ENCODE peak calls at places on chromosomes 6 and 20, in eight cellular contexts. F is vagina, B is neural progenitor cell, Z is fibroblast of lung, O is glutamatergic neuron, W is BJ, E is fibroblast of pulmonary artery, D is right lobe of liver. M is an unnamed sample.
A peak's percentile ranks its signal among the peaks of the same experiment; 100 is the strongest.

GRCh38 chr6:30640481-30640880 is 6.5 kb upstream of the C6orf136 start:
- DNase-seq in F (no peak), E (no peak), O (no peak), W (no peak), Z (no peak), D (no peak), B (no peak), M (no peak)

GRCh38 chr6:106134087-106134770 is 48.1 kb downstream of the PRDM1 start:
- DNase-seq in F (no peak), B (no peak), Z (no peak), O (no peak), W (no peak), D (no peak), E (no peak), M (no peak)

GRCh38 chr6:31528821-31529328 is at the start of gene MCCD1:
- DNase-seq in Z (no peak), D (no peak), F (no peak), O (no peak), W (no peak), E (no peak), B (no peak), M (no peak)

GRCh38 chr6:121817141-121817540 is 381.7 kb downstream of the GJA1 start:
- DNase-seq in B (no peak), Z (peak; percentile 59), W (no peak), F (no peak), O (no peak), E (peak; percentile 41), D (no peak), M (no peak)

GRCh38 chr6:12286381-12287132 is 3.6 kb upstream of the EDN1 start:
- DNase-seq in B (no peak), E (peak; percentile 45), D (no peak), W (peak; percentile 40), O (no peak), F (no peak), Z (no peak), M (no peak)

GRCh38 chr6:48429021-48429420 is 318.0 kb upstream of the PTCHD4 start:
- DNase-seq in Z (peak; percentile 27), B (no peak), O (no peak), E (peak; percentile 4), W (no peak), F (no peak), D (no peak), M (no peak)

GRCh38 chr6:112980676-112981075 is 633.5 kb downstream of the RFPL4B start:
- DNase-seq in B (no peak), W (no peak), O (no peak), E (no peak), D (no peak), F (no peak), Z (no peak), M (no peak)

GRCh38 chr20:34712525-34713192 is 8.5 kb downstream of the TP53INP2 start:
- DNase-seq in B (no peak), E (no peak), Z (no peak), O (no peak), W (no peak), F (no peak), D (no peak), M (no peak)

GRCh38 chr6:118562959-118563358 is 14.9 kb downstream of the PLN start:
- DNase-seq in W (no peak), E (peak; percentile 34), B (no peak), D (no peak), Z (peak; percentile 83), O (no peak), F (no peak), M (no peak)

GRCh38 chr20:20303742-20304141 is 64.2 kb upstream of the INSM1 start:
- DNase-seq in Z (no peak), F (no peak), E (no peak), W (no peak), D (no peak), B (no peak), O (no peak), M (no peak)

GRCh38 chr6:100366419-100366818 is 98.3 kb downstream of the SIM1 start:
- DNase-seq in O (no peak), W (no peak), D (no peak), B (no peak), F (no peak), Z (peak; percentile 46), E (peak; percentile 56), M (no peak)

GRCh38 chr6:100371591-100371990 is 93.1 kb downstream of the SIM1 start:
- DNase-seq in E (no peak), D (no peak), W (no peak), B (no peak), O (no peak), Z (no peak), F (no peak), M (no peak)

GRCh38 chr6:100376103-100376502 is 88.6 kb downstream of the SIM1 start:
- DNase-seq in W (no peak), E (no peak), D (no peak), B (peak; percentile 15), F (no peak), O (no peak), Z (no peak), M (no peak)

GRCh38 chr6:100372326-100372725 is 92.4 kb downstream of the SIM1 start:
- DNase-seq in D (no peak), B (no peak), O (no peak), F (no peak), E (no peak), Z (no peak), W (no peak), M (no peak)

GRCh38 chr6:100370265-100370664 is 94.5 kb downstream of the SIM1 start:
- DNase-seq in W (no peak), F (no peak), B (no peak), O (no peak), E (no peak), D (no peak), Z (no peak), M (no peak)
- TF ChIP-seq CTCF in W (peak; percentile 16), F (no peak), B (no peak), O (no peak), E (peak; percentile 25), D (peak; percentile 37), Z (peak; percentile 27), M (peak; percentile 41)

DNA sequence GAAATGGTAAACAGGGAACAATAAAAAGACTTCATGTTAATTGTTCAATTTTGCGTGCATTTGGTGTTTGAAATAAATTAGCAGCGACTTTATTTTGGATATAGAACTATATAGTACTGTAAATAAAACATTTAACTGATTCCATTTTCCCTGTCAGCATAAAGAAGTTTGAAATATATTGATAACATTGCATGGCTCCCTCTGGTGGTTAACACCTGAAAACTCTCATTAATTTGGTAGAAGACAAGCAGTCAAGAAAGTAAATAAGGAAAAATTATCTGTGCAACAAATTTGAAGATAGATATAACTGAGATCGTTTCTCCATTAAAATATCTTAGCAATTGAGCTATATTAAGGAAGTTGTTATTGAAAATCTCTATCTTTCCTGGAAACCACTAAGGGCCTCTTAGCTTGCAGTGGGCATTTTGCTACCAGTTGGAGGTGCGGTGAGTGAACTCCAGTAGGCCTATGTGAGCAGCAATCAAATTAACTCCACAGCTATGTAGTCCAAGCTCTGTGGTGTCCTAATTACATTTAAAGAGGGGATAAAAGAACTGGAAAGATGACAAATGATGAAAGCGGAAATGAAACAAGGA is 435.7 kb upstream of the FKBP1C start:
- DNase-seq in O (no peak), Z (no peak), E (peak; percentile 0), F (no peak), B (peak; percentile 44), W (no peak), D (no peak), M (no peak)
- TF ChIP-seq CTCF in O (peak; percentile 89), Z (no peak), E (peak; percentile 18), F (no peak), B (peak; percentile 84), W (no peak), D (peak; percentile 64), M (peak; percentile 83)

DNA sequence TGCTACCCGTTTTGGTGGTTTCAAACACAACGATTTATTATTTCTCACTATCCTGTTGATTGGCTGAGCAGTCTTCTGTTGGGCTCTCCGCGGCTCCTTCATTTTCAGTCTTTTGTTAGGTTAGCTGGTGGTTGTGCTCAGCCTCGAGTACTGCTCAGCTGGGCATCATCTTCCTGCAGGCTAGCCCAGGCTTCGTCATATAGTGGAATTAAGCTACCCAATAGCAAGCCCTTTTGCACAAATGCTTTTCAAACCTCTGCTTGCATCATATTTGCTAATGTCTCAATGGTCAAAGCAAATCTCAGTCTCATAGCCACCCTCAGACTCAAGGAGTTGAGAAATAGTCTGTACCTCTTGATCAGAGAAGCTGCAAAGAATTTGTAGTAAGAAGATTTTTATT is 23.7 kb downstream of the STX11 start:
- DNase-seq in W (no peak), Z (no peak), F (no peak), D (no peak), O (no peak), E (no peak), B (no peak), M (no peak)
- TF ChIP-seq CTCF in W (no peak), Z (no peak), F (no peak), D (no peak), O (no peak), E (no peak), B (no peak), M (no peak)

DNA sequence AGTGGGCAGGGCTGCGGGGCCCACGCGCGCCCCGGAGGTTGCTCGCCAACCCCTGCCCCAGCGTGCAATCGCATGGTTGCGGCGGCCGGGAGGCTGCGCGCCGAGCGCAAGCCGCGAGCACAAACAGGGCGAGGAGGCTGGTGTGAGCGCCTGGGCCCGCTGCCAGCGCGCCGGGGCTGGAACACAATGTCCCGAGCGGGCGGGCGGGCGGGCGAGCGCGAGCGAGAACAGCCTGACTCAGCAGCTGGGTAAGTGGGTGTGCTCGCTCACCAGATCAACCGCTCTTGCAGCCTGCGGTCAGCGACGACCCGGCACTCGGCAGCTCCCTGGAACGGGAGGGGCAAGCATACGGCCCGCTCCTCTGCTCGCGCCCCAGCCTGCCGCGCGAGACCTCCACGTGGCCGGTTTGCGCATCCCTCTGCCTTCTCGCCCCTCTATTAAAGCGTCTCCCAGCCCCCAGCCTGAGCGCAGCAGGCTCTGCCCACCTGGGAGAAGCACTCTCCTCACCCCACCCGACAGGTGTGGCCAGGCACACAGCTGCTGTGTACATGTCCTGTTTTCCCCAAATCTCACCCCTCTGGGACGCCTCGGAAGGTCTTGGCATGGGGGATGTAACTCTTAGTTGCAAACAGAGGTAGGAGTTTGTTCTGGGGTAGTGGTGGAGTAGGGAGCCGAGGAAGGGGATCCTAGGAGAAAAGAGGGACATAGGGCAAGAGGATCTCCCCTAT is 8.7 kb upstream of the ARMC12 start:
- DNase-seq in W (no peak), F (no peak), Z (peak; percentile 96), B (peak; percentile 84), D (peak; percentile 96), O (peak; percentile 75), E (peak; percentile 98), M (peak; percentile 80)
- TF ChIP-seq CTCF in W (peak; percentile 7), F (no peak), Z (peak; percentile 9), B (no peak), D (no peak), O (no peak), E (no peak), M (no peak)

DNA sequence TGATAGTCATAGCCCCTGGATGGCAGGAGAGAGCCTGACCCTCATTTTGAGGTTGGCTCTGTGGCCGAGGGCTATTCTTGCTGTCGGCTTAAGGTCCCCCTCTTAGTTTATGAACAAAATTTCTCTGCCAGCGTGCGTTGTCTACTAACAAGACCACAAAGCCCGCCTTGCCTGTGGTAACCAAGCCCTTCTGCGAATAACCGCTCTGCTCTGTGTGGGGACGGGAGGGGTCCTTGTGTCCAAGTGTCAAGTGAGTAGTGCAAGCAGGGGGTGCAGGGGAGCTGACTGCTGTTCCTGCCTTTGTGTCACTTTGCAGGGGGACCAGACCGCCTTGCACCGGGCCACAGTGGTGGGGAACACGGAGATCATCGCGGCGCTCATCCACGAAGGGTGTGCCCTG is 35.8 kb downstream of the LYRM2 start:
- DNase-seq in F (no peak), B (no peak), D (no peak), W (no peak), E (no peak), Z (no peak), O (no peak), M (no peak)
- TF ChIP-seq CTCF in F (no peak), B (no peak), D (no peak), W (no peak), E (no peak), Z (no peak), O (no peak), M (no peak)

M was measured in type B pancreatic cell.